ENCODE peak calls at places on chromosomes 1 and 21, in ten cellular contexts. P is HFF-Myc, J is fibroblast of the aortic adventitia, R is pancreas, S is fibroblast of lung, H is Calu3, V is spleen, I is right atrium auricular region, W is heart right ventricle, C is type B pancreatic cell. M is an unnamed sample.

GRCh38 chr1:203055166-203055799 is 29.0 kb downstream of the PPFIA4 start:
- DNase-seq in P (no peak), J (no peak), R (no peak), S (no peak), H (no peak), V (no peak), I (no peak), W (no peak), C (no peak), M (no peak)

GRCh38 chr21:42962360-42963007 is 11.9 kb upstream of the PKNOX1 start:
- DNase-seq in P (no peak), J (no peak), R (no peak), S (no peak), H (no peak), V (peak), I (no peak), W (no peak), C (no peak), M (no peak)

GRCh38 chr1:11692899-11693590 is 1.5 kb downstream of the DRAXIN start:
- DNase-seq in P (peak), J (peak), R (no peak), S (peak), H (peak), V (no peak), I (no peak), W (no peak), C (no peak), M (no peak)

GRCh38 chr1:59139396-59139795 is 157.5 kb upstream of the FGGY start:
- DNase-seq in P (no peak), J (no peak), R (no peak), S (no peak), H (peak), V (no peak), I (no peak), W (peak), C (no peak), M (no peak)

GRCh38 chr1:84077476-84078107 is 66.5 kb upstream of the PRKACB start:
- DNase-seq in P (no peak), J (peak), R (peak), S (peak), H (peak), V (peak), I (peak), W (peak), C (peak), M (peak)

GRCh38 chr1:54318415-54318814 is 87.8 kb downstream of the SSBP3 start:
- DNase-seq in P (no peak), J (no peak), R (no peak), S (no peak), H (no peak), V (no peak), I (no peak), W (no peak), C (no peak), M (no peak)

GRCh38 chr1:112866981-112867380 is 89.0 kb downstream of the SLC16A1 start:
- DNase-seq in P (no peak), J (no peak), R (no peak), S (no peak), H (no peak), V (no peak), I (no peak), W (no peak), C (no peak), M (no peak)

GRCh38 chr1:69673301-69673700 is 105.6 kb downstream of the LRRC7 start:
- DNase-seq in P (no peak), J (no peak), R (no peak), S (peak), H (no peak), V (no peak), I (no peak), W (no peak), C (no peak), M (no peak)

GRCh38 chr1:179583869-179584268 is 7.8 kb upstream of the TDRD5 start:
- DNase-seq in P (no peak), J (no peak), R (no peak), S (no peak), H (no peak), V (no peak), I (no peak), W (no peak), C (no peak), M (no peak)

GRCh38 chr21:39453571-39454179 is 1.9 kb downstream of the SH3BGR start:
- DNase-seq in P (no peak), J (peak), R (no peak), S (no peak), H (no peak), V (no peak), I (no peak), W (no peak), C (no peak), M (no peak)

GRCh38 chr1:209376774-209377173 is 206.7 kb upstream of the CAMK1G start:
- DNase-seq in P (no peak), J (no peak), R (no peak), S (no peak), H (no peak), V (no peak), I (no peak), W (no peak), C (no peak), M (no peak)

DNA sequence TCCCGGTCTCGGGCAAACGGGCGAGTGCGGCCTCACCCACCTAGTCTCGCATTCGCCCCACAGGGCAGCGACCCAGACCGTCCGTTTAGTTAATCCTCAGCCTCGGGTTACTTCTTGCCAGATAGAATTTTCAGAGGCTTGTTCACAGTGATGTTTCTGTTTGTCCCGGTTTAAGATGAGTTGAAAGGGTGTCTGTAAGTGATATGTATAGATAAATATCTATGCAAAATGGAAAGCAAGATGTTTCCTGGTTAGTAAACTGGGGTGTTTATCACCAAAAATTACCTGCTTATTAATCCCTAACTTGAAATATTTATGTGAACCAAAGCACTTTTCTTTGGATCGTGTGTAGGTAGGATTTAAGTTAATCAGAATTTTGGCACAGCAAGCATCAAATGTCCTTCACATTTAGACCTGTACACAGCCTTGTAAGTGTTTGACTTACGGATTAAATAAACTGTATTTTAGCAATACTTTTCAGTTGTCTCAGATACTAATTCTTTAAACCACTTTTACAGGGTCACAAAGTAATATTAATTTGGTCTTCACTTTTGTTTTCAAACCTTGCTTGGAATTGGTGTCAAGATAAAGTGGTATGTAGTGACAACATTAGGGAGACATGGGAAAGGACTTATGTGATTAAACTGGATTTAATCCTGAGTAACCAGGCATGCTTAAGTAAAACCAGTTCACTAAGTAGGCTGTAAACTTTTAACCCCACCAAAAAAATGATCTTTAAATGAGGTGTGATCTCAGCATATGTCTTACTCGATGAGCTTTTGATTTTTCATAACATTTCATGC is 886 bp downstream of the ZNF326 start:
- DNase-seq in P (no peak), J (peak), R (no peak), S (peak), H (no peak), V (no peak), I (no peak), W (no peak), C (no peak), M (no peak)
- TF ChIP-seq CTCF in P (no peak), J (no peak), R (no peak), S (no peak), H (no peak), V (no peak), I (no peak), W (no peak), C (no peak), M (no peak)

DNA sequence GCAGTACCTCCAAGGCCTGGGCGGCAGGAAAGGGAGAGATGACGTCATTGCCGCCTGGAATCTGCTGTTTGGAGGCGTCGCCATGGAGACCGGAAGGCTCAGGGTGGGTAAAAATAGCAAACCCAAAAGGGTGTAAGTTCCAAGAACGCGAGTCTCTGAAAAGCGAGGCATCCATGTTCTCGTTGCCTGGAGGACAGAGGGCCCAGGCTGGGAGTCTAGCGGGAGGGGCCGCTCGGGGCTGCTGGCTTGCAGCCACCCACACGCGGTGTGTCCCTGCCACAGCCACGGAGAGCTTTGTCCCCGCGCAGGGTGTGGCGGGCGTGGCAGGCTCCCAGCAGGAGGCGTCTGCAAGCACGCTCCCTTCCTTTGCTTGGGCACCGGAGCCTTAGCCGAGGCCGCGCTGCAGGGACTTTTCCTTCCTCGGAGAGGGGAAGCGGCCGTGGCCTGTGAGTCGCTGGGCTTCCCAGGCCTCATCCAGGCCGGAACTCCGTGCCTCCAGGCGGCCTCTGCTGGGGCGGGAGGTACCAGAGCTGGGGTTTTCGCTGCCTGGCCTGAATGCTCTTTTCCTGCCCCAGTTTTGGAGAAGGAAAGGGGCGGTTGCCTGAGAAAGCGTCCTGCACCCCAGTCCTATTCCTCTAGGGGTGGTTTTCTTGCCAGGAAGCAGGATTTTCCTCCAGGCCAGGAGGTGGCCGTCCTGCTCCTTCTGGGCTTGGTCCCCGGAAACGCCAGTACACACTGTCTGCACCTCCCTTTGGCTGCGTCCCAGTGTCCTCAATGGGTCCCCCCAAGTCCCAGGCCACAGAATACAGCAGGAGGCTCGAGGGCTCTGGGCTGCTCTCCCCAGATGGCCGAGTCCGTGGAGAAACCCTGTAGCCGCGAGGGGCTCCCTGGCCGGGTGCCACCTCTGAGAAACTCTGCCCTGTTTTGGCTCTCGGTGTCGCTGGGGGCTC is 15.3 kb upstream of the SKI start:
- DNase-seq in P (peak), J (peak), R (peak), S (peak), H (peak), V (peak), I (peak), W (peak), C (peak), M (peak)
- TF ChIP-seq CTCF in P (peak), J (peak), R (no peak), S (peak), H (no peak), V (peak), I (peak), W (peak), C (peak), M (peak)

DNA sequence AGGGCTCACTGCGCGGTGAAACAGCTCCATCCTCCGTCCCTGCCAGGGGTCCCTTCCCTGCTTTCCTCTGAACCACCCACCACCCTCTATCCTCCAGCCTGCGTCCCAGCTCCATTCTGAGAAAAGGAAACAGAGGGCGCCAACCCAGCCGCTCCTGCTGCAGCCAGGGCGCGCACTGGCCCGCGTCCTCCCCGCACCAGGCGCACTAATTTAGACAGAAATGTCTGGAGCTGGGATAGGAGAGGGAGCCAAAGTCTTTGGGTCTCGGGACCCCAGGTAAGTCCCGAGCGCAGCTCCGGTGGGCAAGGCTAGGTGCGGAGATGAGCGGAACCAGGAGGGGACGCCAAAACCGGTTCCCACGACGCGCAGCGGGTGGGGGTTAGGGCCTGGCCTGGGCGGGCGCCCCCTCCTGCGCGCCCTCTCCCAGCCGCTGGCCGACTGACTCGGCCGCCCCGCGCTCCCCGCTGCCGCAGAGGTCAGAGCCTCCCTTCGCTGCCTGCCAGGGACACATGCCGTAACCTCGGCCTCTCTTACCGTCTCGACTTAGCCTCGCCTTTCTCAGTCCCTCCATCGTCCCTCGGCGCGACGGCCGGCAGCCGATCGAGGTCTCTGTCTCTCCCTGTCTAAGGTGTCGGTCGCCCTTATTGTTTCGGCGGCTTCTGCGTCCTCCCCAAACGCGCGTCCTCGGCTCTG is 2.0 kb downstream of the CAMK2N1 start:
- DNase-seq in P (no peak), J (peak), R (peak), S (peak), H (no peak), V (no peak), I (no peak), W (peak), C (no peak), M (peak)
- TF ChIP-seq CTCF in P (peak), J (peak), R (no peak), S (peak), H (no peak), V (no peak), I (no peak), W (peak), C (no peak), M (no peak)

DNA sequence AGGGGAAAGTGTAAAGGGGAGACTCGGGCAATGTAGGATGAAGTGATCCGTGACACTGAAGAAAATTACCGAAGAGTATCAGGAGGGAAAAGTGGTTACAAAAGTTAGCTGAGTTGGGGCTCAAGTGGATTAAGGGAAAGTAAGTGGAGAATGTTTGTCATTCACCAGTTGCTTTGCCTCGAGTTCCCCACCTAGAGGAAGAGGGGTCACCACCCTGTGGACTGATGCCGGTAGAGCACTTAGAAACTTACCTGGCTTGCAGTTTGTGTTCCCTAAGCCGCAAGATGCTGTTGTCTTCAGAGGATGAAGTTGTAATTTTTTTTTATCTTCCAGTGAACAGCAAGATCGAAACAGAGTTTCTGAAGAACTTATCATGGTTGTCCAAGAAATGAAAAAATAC is 1.0 kb downstream of the PER3 start:
- DNase-seq in P (no peak), J (no peak), R (no peak), S (no peak), H (no peak), V (no peak), I (no peak), W (no peak), C (no peak), M (no peak)
- TF ChIP-seq CTCF in P (no peak), J (no peak), R (no peak), S (no peak), H (no peak), V (no peak), I (no peak), W (no peak), C (no peak), M (no peak)

DNA sequence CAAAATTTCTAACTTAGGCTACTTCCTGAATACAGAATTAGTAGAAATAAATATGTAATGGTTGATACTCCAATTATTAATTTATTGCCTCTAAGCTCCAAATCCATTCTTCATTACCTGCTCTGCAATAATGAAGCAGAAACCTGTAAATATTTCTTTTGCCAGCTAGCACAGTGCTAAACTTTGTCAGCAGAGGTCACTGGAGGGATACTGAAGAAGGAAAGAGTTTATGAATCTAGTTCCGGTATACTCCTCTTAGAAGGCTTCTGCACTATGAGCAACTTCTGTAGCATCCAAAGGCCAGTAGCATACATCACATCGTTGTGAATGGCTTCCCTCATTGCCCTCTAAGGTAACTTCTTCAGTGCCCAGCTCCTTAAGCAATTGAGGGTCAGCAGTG is 81.0 kb upstream of the LHX8 start:
- DNase-seq in P (no peak), J (no peak), R (no peak), S (no peak), H (no peak), V (no peak), I (no peak), W (no peak), C (no peak), M (no peak)
- TF ChIP-seq CTCF in P (peak), J (no peak), R (no peak), S (no peak), H (no peak), V (no peak), I (no peak), W (no peak), C (peak), M (no peak)

GRCh38 chr1:92298213-92298572 is 594 bp downstream of the GLMN start:
- DNase-seq in P (no peak), J (peak), R (no peak), S (no peak), H (no peak), V (no peak), I (no peak), W (no peak), C (no peak), M (no peak)
- TF ChIP-seq CTCF in P (no peak), J (peak), R (no peak), S (no peak), H (no peak), V (no peak), I (no peak), W (no peak), C (peak), M (no peak)

DNA sequence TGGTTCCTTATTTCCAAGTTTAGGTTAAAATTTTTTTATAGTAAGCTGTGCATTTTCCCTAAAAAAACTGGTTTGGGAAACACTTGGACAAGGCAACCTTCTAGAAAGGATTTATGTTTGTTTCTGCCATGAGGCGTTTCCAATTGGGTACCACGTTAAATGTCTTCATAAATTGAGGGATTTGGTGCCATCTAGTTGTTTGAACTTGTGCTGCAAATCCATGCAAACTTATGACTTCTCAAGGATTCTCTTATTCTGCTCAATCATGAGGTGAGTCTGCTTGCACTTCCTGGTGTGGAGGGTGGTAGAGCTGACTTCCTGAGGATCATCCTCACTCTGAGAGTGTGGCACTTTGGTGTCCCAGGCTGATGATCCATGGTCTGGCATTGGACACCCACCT is 123.3 kb downstream of the PCNX2 start:
- DNase-seq in P (no peak), J (peak), R (no peak), S (peak), H (no peak), V (no peak), I (no peak), W (no peak), C (no peak), M (no peak)
- TF ChIP-seq CTCF in P (peak), J (peak), R (no peak), S (peak), H (no peak), V (no peak), I (no peak), W (peak), C (peak), M (no peak)

GRCh38 chr1:56189946-56190920 is 389.1 kb downstream of the PLPP3 start:
- DNase-seq in P (no peak), J (no peak), R (no peak), S (no peak), H (peak), V (no peak), I (no peak), W (no peak), C (no peak), M (no peak)
- TF ChIP-seq CTCF in P (peak), J (peak), R (no peak), S (peak), H (no peak), V (no peak), I (peak), W (peak), C (peak), M (no peak)

GRCh38 chr1:74835046-74835445 is 102.1 kb downstream of the TYW3 start:
- DNase-seq in P (no peak), J (no peak), R (no peak), S (peak), H (no peak), V (no peak), I (no peak), W (no peak), C (no peak), M (no peak)
- TF ChIP-seq CTCF in P (no peak), J (no peak), R (no peak), S (no peak), H (no peak), V (no peak), I (no peak), W (no peak), C (no peak), M (no peak)